ENCODE peak calls at places on chromosomes 12 and 14, in eight cellular contexts. B is neural crest cell; X is germinal center; R is CD4-positive, alpha-beta T cell; C is activated CD4-positive, alpha-beta memory T cell treated with anti-CD3 and anti-CD28 coated beads, Interleukin-2, amount 10 ng/mL, durations not matched to agents 7 days and 5 days; T is T47D; A is right atrium auricular region; F is esophagus squamous epithelium. U is an unnamed sample.

GRCh38 chr14:102295301-102295700 is 9.7 kb downstream of the MOK start:
- DNase-seq in B (no peak), X (no peak), R (no peak), C (no peak), T (no peak), A (no peak), F (no peak), U (no peak)

GRCh38 chr12:46557539-46558373 is 185.2 kb upstream of the SLC38A2 start:
- DNase-seq in B (no peak), X (no peak), R (no peak), C (no peak), T (no peak), A (no peak), F (no peak), U (no peak)

GRCh38 chr12:27906127-27906500 is 66.4 kb downstream of the PTHLH start:
- DNase-seq in B (no peak), X (no peak), R (no peak), C (no peak), T (no peak), A (no peak), F (no peak), U (no peak)

GRCh38 chr12:10211975-10212622 is 578 bp upstream of the GABARAPL1 start:
- DNase-seq in B (peak), X (peak), R (peak), C (peak), T (peak), A (peak), F (peak), U (peak)

GRCh38 chr14:68544150-68544892 is 248.5 kb downstream of the ZFP36L1 start:
- DNase-seq in B (no peak), X (no peak), R (no peak), C (no peak), T (no peak), A (peak), F (no peak), U (peak)

GRCh38 chr12:131840643-131841416 is 12.6 kb downstream of the MMP17 start:
- DNase-seq in B (no peak), X (no peak), R (no peak), C (no peak), T (no peak), A (no peak), F (no peak), U (no peak)

GRCh38 chr12:48165089-48166031 is 8.0 kb upstream of the ASB8 start:
- DNase-seq in B (peak), X (peak), R (no peak), C (peak), T (peak), A (no peak), F (no peak), U (no peak)

GRCh38 chr12:80756875-80757274 is 40.2 kb downstream of the MYF5 start:
- DNase-seq in B (no peak), X (no peak), R (no peak), C (no peak), T (no peak), A (no peak), F (no peak), U (no peak)

GRCh38 chr12:92908108-92908507 is 21.0 kb downstream of the EEA1 start:
- DNase-seq in B (no peak), X (no peak), R (no peak), C (peak), T (no peak), A (no peak), F (no peak), U (no peak)

GRCh38 chr12:50545783-50546182 is 41.0 kb downstream of the DIP2B start:
- DNase-seq in B (no peak), X (no peak), R (no peak), C (no peak), T (no peak), A (no peak), F (no peak), U (peak)

GRCh38 chr14:71237556-71237955 is 330.3 kb downstream of the PCNX1 start:
- DNase-seq in B (no peak), X (no peak), R (no peak), C (no peak), T (no peak), A (no peak), F (no peak), U (no peak)

GRCh38 chr12:104673294-104674062 is 216.7 kb downstream of the CHST11 start:
- DNase-seq in B (no peak), X (no peak), R (no peak), C (no peak), T (no peak), A (no peak), F (no peak), U (no peak)

GRCh38 chr14:50351016-50351415 is 38.9 kb downstream of the DMAC2L start:
- DNase-seq in B (no peak), X (no peak), R (no peak), C (no peak), T (no peak), A (no peak), F (no peak), U (no peak)

GRCh38 chr12:123150273-123150803 is 552 bp downstream of the PITPNM2 start:
- DNase-seq in B (peak), X (no peak), R (no peak), C (no peak), T (peak), A (no peak), F (no peak), U (peak)

GRCh38 chr14:35394326-35394725 is 10.2 kb downstream of the NFKBIA start:
- DNase-seq in B (no peak), X (no peak), R (no peak), C (no peak), T (no peak), A (no peak), F (no peak), U (no peak)

GRCh38 chr12:100154472-100155247 is 12.0 kb upstream of the BLTP3B start:
- DNase-seq in B (peak), X (peak), R (peak), C (peak), T (peak), A (peak), F (no peak), U (peak)

GRCh38 chr12:66803972-66804371 is 125.1 kb upstream of the GRIP1 start:
- DNase-seq in B (no peak), X (no peak), R (no peak), C (no peak), T (no peak), A (no peak), F (no peak), U (no peak)

GRCh38 chr12:16220120-16220519 is 57.4 kb downstream of the SLC15A5 start:
- DNase-seq in B (no peak), X (no peak), R (no peak), C (no peak), T (no peak), A (no peak), F (no peak), U (no peak)

GRCh38 chr14:44613061-44613712 is 106.1 kb upstream of the FSCB start:
- DNase-seq in B (no peak), X (no peak), R (no peak), C (no peak), T (no peak), A (no peak), F (no peak), U (no peak)

GRCh38 chr14:23468704-23469126 is 788 bp upstream of the NGDN start:
- DNase-seq in B (no peak), X (no peak), R (no peak), C (no peak), T (no peak), A (no peak), F (no peak), U (no peak)

GRCh38 chr12:101713059-101713682 is 15.7 kb downstream of the CHPT1 start:
- DNase-seq in B (no peak), X (no peak), R (no peak), C (no peak), T (no peak), A (peak), F (no peak), U (peak)

GRCh38 chr14:104894331-104895206 is 29.5 kb downstream of the CEP170B start:
- DNase-seq in B (no peak), X (no peak), R (no peak), C (no peak), T (no peak), A (no peak), F (no peak), U (no peak)

GRCh38 chr14:52365071-52365470 is 51.0 kb downstream of the PTGER2 start:
- DNase-seq in B (no peak), X (no peak), R (no peak), C (no peak), T (no peak), A (no peak), F (no peak), U (no peak)

GRCh38 chr12:17802657-17803641 is 287.0 kb downstream of the RERGL start:
- DNase-seq in B (no peak), X (no peak), R (no peak), C (no peak), T (no peak), A (no peak), F (no peak), U (no peak)

GRCh38 chr12:75428767-75429166 is 37.9 kb downstream of the GLIPR1L2 start:
- DNase-seq in B (no peak), X (no peak), R (no peak), C (no peak), T (no peak), A (no peak), F (no peak), U (no peak)

GRCh38 chr14:103522028-103522581 is 525 bp downstream of the CKB start:
- DNase-seq in B (no peak), X (peak), R (no peak), C (no peak), T (no peak), A (no peak), F (no peak), U (peak)

GRCh38 chr14:99242816-99243795 is 28.9 kb downstream of the BCL11B start:
- DNase-seq in B (no peak), X (no peak), R (no peak), C (no peak), T (no peak), A (no peak), F (no peak), U (no peak)

GRCh38 chr12:70389678-70390077 is 23.6 kb downstream of the KCNMB4 start:
- DNase-seq in B (no peak), X (no peak), R (no peak), C (no peak), T (no peak), A (no peak), F (no peak), U (no peak)